ENCODE peak calls at places on chromosomes 13 and 19, in nine cellular contexts. H, U, A, M, D, V, I, J and P are unnamed samples.

GRCh38 chr13:77752512-77753069 is 55.1 kb downstream of the SLAIN1 start:
- DNase-seq in D (no peak), H (no peak), J (no peak), U (no peak), I (no peak), M (no peak), V (no peak), A (no peak), P (no peak)

GRCh38 chr19:2327773-2328400 is 499 bp downstream of the LSM7 start:
- DNase-seq in I (no peak), M (no peak), J (peak), D (peak), A (no peak), H (peak), U (no peak), V (peak), P (peak)

GRCh38 chr19:42477117-42477516 is 34.4 kb upstream of the CXCL17 start:
- DNase-seq in H (no peak), U (no peak), I (no peak), D (no peak), J (no peak), M (no peak), V (no peak), A (no peak), P (no peak)

GRCh38 chr19:45175663-45176345 is 2.2 kb downstream of the TRAPPC6A start:
- DNase-seq in D (no peak), J (no peak), H (no peak), I (no peak), M (no peak), U (no peak), A (no peak), V (peak), P (peak)

GRCh38 chr19:34269968-34270621 is 15.7 kb downstream of the GARRE1 start:
- DNase-seq in V (peak), I (peak), D (peak), H (peak), M (peak), U (peak), J (peak), A (peak), P (peak)

GRCh38 chr13:78827471-78827870 is 168.5 kb upstream of the OBI1 start:
- DNase-seq in I (no peak), V (no peak), M (no peak), J (no peak), D (no peak), A (no peak), U (no peak), H (no peak), P (no peak)

GRCh38 chr19:58033741-58034475 is at the start of gene ZSCAN1:
- DNase-seq in M (peak), D (peak), I (peak), U (peak), V (peak), J (peak), A (peak), H (peak), P (peak)

GRCh38 chr19:6711078-6711361 is 9.4 kb downstream of the C3 start:
- DNase-seq in I (no peak), U (no peak), V (no peak), M (no peak), D (no peak), J (no peak), A (no peak), H (no peak), P (no peak)

GRCh38 chr13:113928701-113929627 is 44.9 kb downstream of the C13orf46 start:
- DNase-seq in H (peak), A (no peak), U (peak), J (peak), M (peak), V (no peak), I (no peak), D (peak), P (no peak)

GRCh38 chr19:46571495-46571894 is 29.6 kb upstream of the CALM3 start:
- DNase-seq in U (no peak), V (peak), M (no peak), D (peak), J (no peak), H (no peak), A (peak), I (no peak), P (peak)

GRCh38 chr13:66723606-66724005 is 506.5 kb downstream of the PCDH9 start:
- DNase-seq in U (no peak), J (no peak), I (no peak), M (no peak), H (no peak), A (no peak), D (no peak), V (no peak), P (no peak)

GRCh38 chr19:7856277-7856581 is 18.0 kb downstream of the PRR36 start:
- DNase-seq in D (no peak), V (no peak), I (no peak), M (no peak), H (no peak), A (no peak), U (no peak), J (no peak), P (no peak)

GRCh38 chr13:110312669-110313031 is 5.6 kb downstream of the COL4A2 start:
- DNase-seq in U (no peak), J (peak), D (peak), M (no peak), I (no peak), H (peak), A (no peak), V (peak), P (peak)

GRCh38 chr19:18533058-18533457 is 10.3 kb downstream of the FKBP8 start:
- DNase-seq in I (no peak), D (no peak), H (no peak), J (no peak), U (no peak), A (no peak), V (no peak), M (no peak), P (no peak)

GRCh38 chr19:33818426-33818825 is 21.8 kb downstream of the KCTD15 start:
- DNase-seq in V (no peak), M (no peak), D (no peak), I (peak), J (no peak), U (no peak), A (no peak), H (no peak), P (no peak)

GRCh38 chr19:397321-397720 is 11.6 kb downstream of the C2CD4C start:
- DNase-seq in I (peak), U (no peak), J (no peak), V (no peak), M (no peak), A (no peak), H (no peak), D (no peak), P (no peak)

GRCh38 chr13:32022292-32022691 is 9.3 kb upstream of the FRY start:
- DNase-seq in U (no peak), D (no peak), J (no peak), V (no peak), M (no peak), I (no peak), A (peak), H (no peak), P (no peak)

GRCh38 chr19:55640043-55640576 is 692 bp upstream of the ZNF580 start:
- DNase-seq in D (peak), I (peak), J (peak), A (no peak), M (peak), U (peak), V (peak), H (peak), P (peak)

GRCh38 chr19:12994701-12995595 is at the start of gene NFIX:
- DNase-seq in J (peak), M (peak), H (peak), V (peak), A (peak), U (no peak), I (peak), D (peak), P (peak)

GRCh38 chr19:35357867-35358573 is at the start of gene FFAR3:
- DNase-seq in H (no peak), V (no peak), J (peak), M (no peak), D (peak), I (no peak), A (no peak), U (peak), P (no peak)

GRCh38 chr13:35165205-35165604 is 223.1 kb downstream of the NBEA start:
- DNase-seq in H (no peak), A (no peak), J (no peak), U (no peak), M (no peak), V (no peak), D (no peak), I (no peak), P (no peak)

GRCh38 chr13:98664047-98664446 is 87.1 kb upstream of the STK24 start:
- DNase-seq in H (peak), I (no peak), J (peak), U (no peak), D (no peak), V (peak), M (no peak), A (no peak), P (peak)

GRCh38 chr19:56383826-56384605 is 9.3 kb downstream of the ZNF582 start:
- DNase-seq in H (peak), D (no peak), M (no peak), J (no peak), V (peak), U (no peak), I (no peak), A (no peak), P (peak)

GRCh38 chr13:42022796-42023493 is 25.5 kb upstream of the DGKH start:
- DNase-seq in J (peak), M (no peak), I (no peak), A (no peak), V (no peak), U (no peak), D (peak), H (peak), P (no peak)

GRCh38 chr19:52662631-52663030 is 24.5 kb upstream of the ZNF83 start:
- DNase-seq in I (no peak), H (peak), J (no peak), U (no peak), A (no peak), D (no peak), M (no peak), V (peak), P (peak)

GRCh38 chr13:109790071-109790470 is 3.7 kb upstream of the IRS2 start:
- DNase-seq in A (no peak), M (no peak), U (no peak), H (no peak), V (no peak), J (peak), D (no peak), I (no peak), P (peak)

GRCh38 chr19:2974342-2974932 is 2.9 kb upstream of the TLE6 start:
- DNase-seq in M (peak), I (peak), D (peak), U (peak), J (no peak), A (no peak), H (peak), V (no peak), P (no peak)

GRCh38 chr19:3986260-3987041 is 1.2 kb upstream of the EEF2 start:
- DNase-seq in U (no peak), A (peak), M (peak), D (peak), I (no peak), H (peak), V (peak), J (peak), P (peak)

GRCh38 chr13:111388851-111389500 is 68.5 kb downstream of the TEX29 start:
- DNase-seq in V (no peak), H (no peak), A (no peak), D (no peak), J (no peak), I (no peak), M (no peak), U (no peak), P (no peak)

GRCh38 chr19:23762548-23762883 is 3.8 kb upstream of the ZNF681 start:
- DNase-seq in V (no peak), J (no peak), A (no peak), D (no peak), U (no peak), I (no peak), H (no peak), M (no peak), P (no peak)

GRCh38 chr19:1826557-1827521 is 14.8 kb upstream of the ATP8B3 start:
- DNase-seq in U (no peak), H (no peak), J (no peak), A (peak), V (no peak), M (no peak), I (no peak), D (no peak), P (no peak)

GRCh38 chr19:41999071-41999877 is 5.2 kb upstream of the ATP1A3 start:
- DNase-seq in M (no peak), D (no peak), V (no peak), I (no peak), J (no peak), H (no peak), A (peak), U (no peak), P (peak)

DNA sequence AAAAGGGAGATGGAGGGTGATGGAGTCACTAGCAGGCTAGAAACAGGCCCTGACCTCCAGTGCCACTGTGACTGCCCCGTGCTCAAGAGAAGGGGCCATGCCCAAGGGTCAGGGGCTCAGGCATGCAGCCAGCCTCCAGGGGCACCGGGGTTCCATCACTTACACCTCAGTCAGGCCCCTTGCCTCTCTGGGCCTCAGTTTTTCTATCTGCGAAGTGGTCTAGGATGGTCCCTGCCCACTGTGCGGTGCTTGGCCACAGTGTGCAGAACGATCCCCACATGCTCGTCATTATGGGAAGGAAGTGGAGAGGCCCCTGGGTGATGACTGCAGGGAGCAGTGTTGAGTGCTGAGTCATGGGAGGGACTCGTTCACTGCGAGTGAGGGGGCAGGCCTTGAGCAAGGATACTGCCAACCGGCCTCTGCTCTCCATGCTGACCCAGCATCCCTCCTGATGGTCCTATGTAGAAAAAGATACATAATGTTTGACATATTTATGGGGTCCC is 23.1 kb downstream of the TMED1 start:
- DNase-seq in H (peak), D (peak), I (no peak), V (peak), U (no peak), A (no peak), J (peak), M (no peak), P (peak)
- TF ChIP-seq CTCF in H (peak), D (no peak), I (no peak), V (no peak), U (no peak), A (no peak), J (peak), M (no peak), P (no peak)

GRCh38 chr13:37870489-37870845 is 895 bp upstream of the TRPC4 start:
- DNase-seq in J (no peak), U (no peak), V (no peak), M (no peak), D (peak), A (no peak), H (no peak), I (no peak), P (no peak)

GRCh38 chr13:37868691-37869505 is 674 bp downstream of the TRPC4 start:
- DNase-seq in J (peak), V (no peak), I (no peak), M (no peak), H (peak), U (no peak), A (peak), D (peak), P (no peak)

GRCh38 chr13:37870895-37871550 is 1.5 kb upstream of the TRPC4 start:
- DNase-seq in U (no peak), M (no peak), J (peak), D (peak), V (peak), H (peak), I (no peak), A (no peak), P (peak)

GRCh38 chr13:37869506-37869755 is 141 bp downstream of the TRPC4 start:
- DNase-seq in U (no peak), I (no peak), V (no peak), J (no peak), D (no peak), H (no peak), A (no peak), M (no peak), P (no peak)

GRCh38 chr13:37869756-37870488 is at the start of gene TRPC4:
- DNase-seq in V (peak), J (peak), I (peak), A (peak), M (peak), H (peak), U (no peak), D (peak), P (peak)
- TF ChIP-seq CTCF in V (peak), J (peak), I (no peak), A (peak), M (peak), H (peak), U (no peak), D (peak), P (peak)

GRCh38 chr19:28469544-28469943 is 743.4 kb downstream of the UQCRFS1 start:
- DNase-seq in H (no peak), V (no peak), M (no peak), D (no peak), I (no peak), A (no peak), U (no peak), J (no peak), P (no peak)

GRCh38 chr19:28466107-28467045 is 746.6 kb downstream of the UQCRFS1 start:
- DNase-seq in U (peak), H (peak), I (peak), A (peak), J (peak), M (peak), D (peak), V (peak), P (peak)

GRCh38 chr19:28465317-28466086 is 747.4 kb downstream of the UQCRFS1 start:
- DNase-seq in J (no peak), A (no peak), M (no peak), D (no peak), U (no peak), I (no peak), H (peak), V (peak), P (peak)

GRCh38 chr19:28472111-28472510 is 740.8 kb downstream of the UQCRFS1 start:
- DNase-seq in A (no peak), U (no peak), D (no peak), I (no peak), H (peak), J (peak), V (no peak), M (no peak), P (no peak)

GRCh38 chr19:28468701-28469459 is 744.1 kb downstream of the UQCRFS1 start:
- DNase-seq in V (no peak), H (peak), U (peak), D (peak), A (peak), I (peak), J (peak), M (peak), P (peak)
- TF ChIP-seq CTCF in V (no peak), H (no peak), U (no peak), D (no peak), A (no peak), I (no peak), J (no peak), M (no peak), P (no peak)

GRCh38 chr19:9323557-9323918 is 441 bp upstream of the ZNF559 start:
- DNase-seq in I (peak), H (peak), U (peak), M (peak), J (peak), A (no peak), V (peak), D (peak), P (peak)

GRCh38 chr19:9324584-9324962 is 594 bp downstream of the ZNF559 start:
- DNase-seq in I (no peak), A (no peak), U (no peak), D (no peak), H (no peak), J (no peak), M (no peak), V (no peak), P (no peak)

GRCh38 chr19:9329999-9330398 is 6.0 kb downstream of the ZNF559 start:
- DNase-seq in A (no peak), U (no peak), M (no peak), J (no peak), V (no peak), D (no peak), H (no peak), I (no peak), P (no peak)

GRCh38 chr19:9321338-9321737 is 2.6 kb upstream of the ZNF559 start:
- DNase-seq in U (no peak), J (no peak), V (no peak), M (no peak), D (no peak), A (no peak), H (no peak), I (no peak), P (no peak)

DNA sequence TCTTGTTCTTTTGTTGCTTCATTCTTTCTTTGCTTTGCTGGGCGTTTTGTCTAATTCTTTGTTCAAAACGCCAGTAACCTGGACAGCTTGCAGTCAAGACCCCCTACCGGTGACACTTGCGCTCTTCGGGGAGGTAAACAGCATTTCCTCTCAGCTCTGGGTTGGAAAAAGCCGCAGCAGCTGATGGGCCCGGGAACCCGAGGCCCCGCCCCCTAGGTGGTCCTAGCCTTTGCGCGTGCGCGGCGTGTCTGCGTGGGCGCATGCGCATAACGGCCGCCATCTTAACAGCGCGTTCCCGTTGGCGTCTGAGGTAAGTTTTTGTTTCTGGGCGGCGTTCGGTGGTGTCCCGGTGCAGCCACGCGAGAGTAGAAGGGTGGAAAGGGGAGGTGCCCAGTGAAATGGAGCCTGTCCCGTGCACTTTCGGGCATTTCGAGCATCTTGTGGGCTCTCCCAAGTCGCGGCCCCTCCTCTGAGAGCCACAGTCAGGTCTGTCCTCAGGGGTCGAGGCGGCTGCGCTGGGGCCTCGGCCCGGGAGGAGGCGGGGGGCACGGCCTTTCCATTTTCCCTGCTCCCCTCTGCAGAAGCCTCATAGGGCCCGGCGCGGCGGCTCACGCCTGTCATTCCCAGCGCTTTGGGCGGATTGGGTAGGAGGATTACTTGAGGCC is at the start of gene ZNF559:
- DNase-seq in D (peak), M (peak), H (peak), A (peak), J (peak), I (peak), V (peak), U (peak), P (peak)
- TF ChIP-seq CTCF in D (peak), M (no peak), H (peak), A (peak), J (peak), I (peak), V (no peak), U (peak), P (no peak)

DNA sequence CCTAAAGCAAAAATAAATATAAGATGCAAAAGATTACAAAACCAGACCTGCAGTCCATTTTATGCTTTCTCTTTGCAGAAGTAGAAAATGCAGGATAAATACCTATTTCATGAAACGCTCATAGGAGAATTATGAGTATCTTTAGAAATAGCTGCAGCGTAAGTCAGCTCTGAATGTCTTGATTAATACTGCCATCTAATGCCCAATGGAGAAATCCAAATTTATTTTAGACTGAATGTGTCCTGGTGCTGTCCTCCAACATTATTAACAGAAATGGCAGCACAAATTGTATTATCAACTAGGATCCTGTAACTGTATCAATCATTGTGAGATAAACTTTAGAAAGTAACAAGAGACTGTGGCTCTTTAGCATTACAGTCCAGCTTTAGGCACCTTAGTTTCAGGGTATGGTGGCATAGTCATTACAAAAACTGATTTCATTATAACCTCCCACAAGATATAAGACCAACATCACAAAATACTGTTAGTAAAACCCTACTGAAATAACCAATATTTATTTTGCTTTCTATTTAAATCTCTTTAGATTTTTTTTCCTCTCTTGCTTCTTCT is 162.1 kb upstream of the MIR17HG start:
- DNase-seq in A (no peak), H (peak), M (no peak), V (peak), D (peak), J (no peak), U (no peak), I (no peak), P (peak)
- TF ChIP-seq CTCF in A (peak), H (no peak), M (peak), V (peak), D (no peak), J (peak), U (no peak), I (peak), P (peak)